ENCODE peak calls at places on chromosome 15, in seven cellular contexts. E, Y, O, M, T, U and S are unnamed samples.

GRCh38 chr15:25563571-25563970 is 124.7 kb upstream of the UBE3A start:
- DNase-seq in M (no peak), U (no peak), Y (no peak), T (no peak), E (no peak), O (no peak), S (no peak)

GRCh38 chr15:62035256-62035908 is 24.9 kb downstream of the VPS13C start:
- DNase-seq in U (no peak), E (no peak), Y (no peak), O (no peak), T (no peak), M (peak), S (no peak)

GRCh38 chr15:60585743-60586708 is 107.1 kb upstream of the ICE2 start:
- DNase-seq in U (no peak), E (peak), T (peak), O (peak), M (peak), Y (no peak), S (peak)

GRCh38 chr15:62821384-62822131 is 221.0 kb upstream of the TPM1 start:
- DNase-seq in T (no peak), O (no peak), M (no peak), E (no peak), Y (no peak), U (no peak), S (no peak)

GRCh38 chr15:82890338-82891024 is 62.0 kb downstream of the HOMER2 start:
- DNase-seq in Y (no peak), T (no peak), M (no peak), U (no peak), O (no peak), E (no peak), S (no peak)

GRCh38 chr15:80562033-80562432 is 133.1 kb upstream of the ABHD17C start:
- DNase-seq in Y (no peak), E (no peak), T (no peak), O (no peak), U (no peak), M (no peak), S (no peak)

GRCh38 chr15:69615756-69616155 is 163.1 kb downstream of the RPLP1 start:
- DNase-seq in T (no peak), U (no peak), M (no peak), Y (no peak), O (no peak), E (no peak), S (no peak)

GRCh38 chr15:68158046-68158628 is 47.0 kb downstream of the CALML4 start:
- DNase-seq in Y (no peak), U (no peak), M (no peak), E (no peak), T (no peak), O (no peak), S (no peak)

GRCh38 chr15:75731248-75732100 is 18.8 kb upstream of the CSPG4 start:
- DNase-seq in M (peak), Y (no peak), T (no peak), U (no peak), O (no peak), E (peak), S (peak)

GRCh38 chr15:68619303-68619698 is 40.5 kb downstream of the CORO2B start:
- DNase-seq in O (no peak), E (no peak), Y (no peak), T (no peak), M (no peak), U (no peak), S (no peak)

GRCh38 chr15:99142562-99142961 is 37.7 kb downstream of the SYNM start:
- DNase-seq in U (no peak), T (no peak), Y (no peak), E (no peak), M (no peak), O (no peak), S (no peak)

GRCh38 chr15:78663703-78664102 is 22.7 kb upstream of the CHRNB4 start:
- DNase-seq in U (no peak), E (no peak), M (no peak), O (no peak), Y (no peak), T (no peak), S (no peak)